ENCODE peak calls at places on chromosomes 4 and X, in four cellular contexts. One of them, this sample, is unnamed. For H3K4me1, the result is how much of the 10 kb centered on the place peaks cover.

GRCh38 chr4:23577398-23577797 is 312.4 kb downstream of the PPARGC1A start:
- DNase-seq in left ventricle myocardium inferior: no peak
- DNase-seq in IMR-90: no peak
- DNase-seq in ascending aorta: no peak
- DNase-seq in this sample: no peak

GRCh38 chrX:31374786-31375185 is 302.9 kb upstream of the FTHL17 start:
- DNase-seq in left ventricle myocardium inferior: no peak
- DNase-seq in IMR-90: no peak
- DNase-seq in ascending aorta: no peak
- DNase-seq in this sample: no peak

GRCh38 chr4:138030375-138030774 is 211.8 kb downstream of the SLC7A11 start:
- DNase-seq in left ventricle myocardium inferior: no peak
- DNase-seq in IMR-90: no peak
- DNase-seq in ascending aorta: no peak
- DNase-seq in this sample: no peak

GRCh38 chr4:189404271-189404670 is 536.4 kb upstream of the FRG1 start:
- DNase-seq in left ventricle myocardium inferior: no peak
- DNase-seq in IMR-90: no peak
- DNase-seq in ascending aorta: no peak
- DNase-seq in this sample: no peak

GRCh38 chrX:147602297-147602696 is 309.4 kb upstream of the FMR1 start:
- DNase-seq in left ventricle myocardium inferior: no peak
- DNase-seq in IMR-90: no peak
- DNase-seq in ascending aorta: no peak
- DNase-seq in this sample: no peak

GRCh38 chrX:134625315-134625718 is 33.0 kb downstream of the PLAC1 start:
- DNase-seq in left ventricle myocardium inferior: no peak
- DNase-seq in IMR-90: no peak
- DNase-seq in ascending aorta: no peak
- DNase-seq in this sample: no peak

GRCh38 chr4:43113196-43113595 is 220.7 kb downstream of the GRXCR1 start:
- DNase-seq in left ventricle myocardium inferior: no peak
- DNase-seq in IMR-90: no peak
- DNase-seq in ascending aorta: no peak
- DNase-seq in this sample: no peak

GRCh38 chr4:173461170-173461569 is 62.3 kb upstream of the SCRG1 start:
- DNase-seq in left ventricle myocardium inferior: no peak
- DNase-seq in IMR-90: peak
- DNase-seq in ascending aorta: no peak
- DNase-seq in this sample: no peak

GRCh38 chr4:56410247-56410646 is 23.0 kb upstream of the AASDH start:
- DNase-seq in left ventricle myocardium inferior: no peak
- DNase-seq in IMR-90: peak
- DNase-seq in ascending aorta: no peak
- DNase-seq in this sample: no peak

GRCh38 chr4:17997129-17997528 is 24.4 kb downstream of the LCORL start:
- DNase-seq in left ventricle myocardium inferior: no peak
- DNase-seq in IMR-90: no peak
- DNase-seq in ascending aorta: no peak
- DNase-seq in this sample: no peak

GRCh38 chr4:138650917-138651564 is 364.5 kb upstream of the NOCT start:
- DNase-seq in left ventricle myocardium inferior: no peak
- DNase-seq in IMR-90: peak
- DNase-seq in ascending aorta: no peak
- DNase-seq in this sample: no peak

GRCh38 chr4:161256716-161257115 is 907.1 kb downstream of the FSTL5 start:
- DNase-seq in left ventricle myocardium inferior: no peak
- DNase-seq in IMR-90: no peak
- DNase-seq in ascending aorta: no peak
- DNase-seq in this sample: no peak

GRCh38 chrX:123860983-123861382 is 1.1 kb downstream of the XIAP start:
- DNase-seq in left ventricle myocardium inferior: no peak
- DNase-seq in IMR-90: peak
- DNase-seq in ascending aorta: no peak
- DNase-seq in this sample: no peak

DNA sequence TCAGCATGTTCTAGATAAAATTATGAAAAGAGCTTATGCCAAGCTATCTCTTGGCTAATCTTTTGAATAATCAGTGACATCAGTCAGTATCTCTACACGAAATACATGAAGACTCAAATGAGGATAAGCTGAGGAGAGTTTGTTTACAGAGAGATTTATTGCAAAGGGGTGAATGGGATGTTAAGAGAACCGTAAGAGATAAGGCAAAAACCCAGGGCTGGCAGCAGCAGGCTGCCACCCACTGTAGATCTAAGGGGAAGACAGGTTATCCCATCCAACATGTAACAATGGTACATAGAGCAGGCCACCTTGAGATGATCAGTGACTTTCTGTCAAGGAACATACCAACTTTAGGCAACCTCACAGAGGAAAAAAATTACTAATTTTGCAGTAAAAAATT is 432.1 kb upstream of the NR3C2 start:
- DNase-seq in left ventricle myocardium inferior: no peak
- DNase-seq in IMR-90: no peak
- DNase-seq in ascending aorta: no peak
- DNase-seq in this sample: no peak
- TF ChIP-seq CTCF in left ventricle myocardium inferior: no peak
- TF ChIP-seq CTCF in IMR-90: no peak
- TF ChIP-seq CTCF in ascending aorta: no peak
- TF ChIP-seq CTCF in this sample: no peak

GRCh38 chr4:1242506-1243450 is 6.2 kb downstream of the CTBP1 start:
- DNase-seq in left ventricle myocardium inferior: peak
- DNase-seq in IMR-90: no peak
- DNase-seq in ascending aorta: no peak
- DNase-seq in this sample: peak

GRCh38 chr4:1243451-1244080 is 5.4 kb downstream of the CTBP1 start:
- DNase-seq in left ventricle myocardium inferior: peak
- DNase-seq in IMR-90: no peak
- DNase-seq in ascending aorta: no peak
- DNase-seq in this sample: peak

GRCh38 chr4:1245481-1246051 is 3.4 kb downstream of the CTBP1 start:
- DNase-seq in left ventricle myocardium inferior: peak
- DNase-seq in IMR-90: no peak
- DNase-seq in ascending aorta: no peak
- DNase-seq in this sample: peak

GRCh38 chr4:1244978-1245471 is 3.9 kb downstream of the CTBP1 start:
- DNase-seq in left ventricle myocardium inferior: no peak
- DNase-seq in IMR-90: no peak
- DNase-seq in ascending aorta: no peak
- DNase-seq in this sample: peak

DNA sequence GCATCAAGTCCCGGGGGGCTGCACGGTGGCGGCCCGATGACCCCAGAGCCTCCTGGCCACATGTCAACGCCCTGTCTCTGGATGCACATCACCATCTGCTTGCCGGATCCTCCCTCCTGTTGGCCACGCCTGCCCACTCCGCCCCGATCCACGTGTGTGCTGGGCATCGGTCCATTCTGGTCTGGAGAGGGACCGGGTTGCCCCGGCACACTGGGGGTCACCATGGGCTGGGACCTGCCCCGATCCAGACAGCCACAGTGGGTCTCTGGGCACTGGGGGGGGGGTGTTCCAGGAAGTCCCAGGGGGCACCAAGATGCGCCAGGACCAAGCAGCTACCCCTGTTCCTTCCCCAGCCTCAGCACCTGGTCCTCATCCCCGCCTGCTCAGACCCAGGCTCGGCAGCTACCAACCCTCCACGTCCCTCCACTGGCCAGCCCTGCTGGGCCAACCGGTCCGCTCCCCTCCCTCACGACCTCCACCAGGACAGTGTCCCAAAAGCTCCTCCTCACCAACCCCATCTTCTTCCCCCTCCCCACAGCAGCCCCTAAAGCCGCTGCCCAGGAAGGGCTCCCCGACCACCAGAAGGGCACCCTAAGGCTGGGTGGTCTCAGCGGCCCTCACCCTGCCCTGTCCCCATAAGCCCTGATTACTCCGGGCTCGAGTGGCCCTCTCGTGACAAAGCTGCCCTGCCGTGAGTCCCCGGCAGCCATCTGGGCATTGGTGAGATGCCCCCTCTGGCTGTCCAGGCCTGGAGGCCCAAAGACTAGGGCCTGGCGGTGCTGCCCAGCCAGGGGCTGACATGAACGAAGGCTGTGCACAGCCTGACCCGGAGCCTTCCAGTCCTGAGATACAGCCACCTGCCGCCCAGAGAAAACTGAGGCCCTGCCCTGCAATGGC is 4.6 kb downstream of the CTBP1 start:
- DNase-seq in left ventricle myocardium inferior: peak
- DNase-seq in IMR-90: no peak
- DNase-seq in ascending aorta: no peak
- DNase-seq in this sample: peak
- H3K4me1 ChIP-seq in left ventricle myocardium inferior: half or more
- H3K4me1 ChIP-seq in IMR-90: under half
- H3K4me1 ChIP-seq in ascending aorta: under half
- H3K4me1 ChIP-seq in this sample: half or more

GRCh38 chr4:26838055-26838842 is 22.4 kb upstream of the STIM2 start:
- DNase-seq in left ventricle myocardium inferior: no peak
- DNase-seq in IMR-90: no peak
- DNase-seq in ascending aorta: no peak
- DNase-seq in this sample: no peak

GRCh38 chr4:26836539-26836938 is 24.1 kb upstream of the STIM2 start:
- DNase-seq in left ventricle myocardium inferior: no peak
- DNase-seq in IMR-90: no peak
- DNase-seq in ascending aorta: no peak
- DNase-seq in this sample: no peak

GRCh38 chr4:26839534-26839951 is 21.1 kb upstream of the STIM2 start:
- DNase-seq in left ventricle myocardium inferior: no peak
- DNase-seq in IMR-90: peak
- DNase-seq in ascending aorta: no peak
- DNase-seq in this sample: no peak

GRCh38 chr4:26839016-26839415 is 21.6 kb upstream of the STIM2 start:
- DNase-seq in left ventricle myocardium inferior: no peak
- DNase-seq in IMR-90: peak
- DNase-seq in ascending aorta: no peak
- DNase-seq in this sample: no peak
- H3K27ac ChIP-seq in left ventricle myocardium inferior: no peak
- H3K27ac ChIP-seq in IMR-90: no peak
- H3K27ac ChIP-seq in ascending aorta: no peak
- H3K27ac ChIP-seq in this sample: no peak

GRCh38 chr4:157222764-157223145 is 2.2 kb downstream of the GRIA2 start:
- DNase-seq in left ventricle myocardium inferior: no peak
- DNase-seq in IMR-90: no peak
- DNase-seq in ascending aorta: no peak
- DNase-seq in this sample: peak
- TF ChIP-seq CTCF in left ventricle myocardium inferior: no peak
- TF ChIP-seq CTCF in IMR-90: no peak
- TF ChIP-seq CTCF in ascending aorta: no peak
- TF ChIP-seq CTCF in this sample: no peak

GRCh38 chr4:108370826-108371225 is 202.1 kb upstream of the LEF1 start:
- DNase-seq in left ventricle myocardium inferior: no peak
- DNase-seq in IMR-90: no peak
- DNase-seq in ascending aorta: no peak
- DNase-seq in this sample: no peak
- H3K4me1 ChIP-seq in left ventricle myocardium inferior: under half
- H3K4me1 ChIP-seq in IMR-90: under half
- H3K4me1 ChIP-seq in ascending aorta: under half
- H3K4me1 ChIP-seq in this sample: under half

This sample was measured in spleen.